ENCODE peak calls at places on chromosomes 6 and 20, in six cellular contexts. One of them, this sample, is unnamed.
A peak's percentile ranks its signal among the peaks of the same experiment; 100 is the strongest.

GRCh38 chr6:36033935-36034334 is 6.3 kb downstream of the MAPK14 start:
- DNase-seq in IMR-90: peak; percentile 49
- DNase-seq in tibial artery: no peak
- DNase-seq in mucosa of descending colon: no peak
- DNase-seq in uterus: no peak
- DNase-seq in esophagus muscularis mucosa: no peak
- DNase-seq in this sample: peak; percentile 42

GRCh38 chr6:83199865-83200230 is 6.7 kb downstream of the RWDD2A start:
- DNase-seq in IMR-90: peak; percentile 92
- DNase-seq in tibial artery: no peak
- DNase-seq in mucosa of descending colon: no peak
- DNase-seq in uterus: no peak
- DNase-seq in esophagus muscularis mucosa: no peak
- DNase-seq in this sample: no peak

GRCh38 chr20:53829086-53829703 is 235.6 kb upstream of the ZNF217 start:
- DNase-seq in IMR-90: peak; percentile 97
- DNase-seq in tibial artery: no peak
- DNase-seq in mucosa of descending colon: no peak
- DNase-seq in uterus: peak; percentile 47
- DNase-seq in esophagus muscularis mucosa: no peak
- DNase-seq in this sample: no peak

GRCh38 chr6:44161997-44162338 is 3.3 kb downstream of the CAPN11 start:
- DNase-seq in IMR-90: peak; percentile 67
- DNase-seq in tibial artery: no peak
- DNase-seq in mucosa of descending colon: no peak
- DNase-seq in uterus: no peak
- DNase-seq in esophagus muscularis mucosa: no peak
- DNase-seq in this sample: no peak

GRCh38 chr20:2462484-2462883 is 8.1 kb downstream of the SNRPB start:
- DNase-seq in IMR-90: no peak
- DNase-seq in tibial artery: no peak
- DNase-seq in mucosa of descending colon: no peak
- DNase-seq in uterus: no peak
- DNase-seq in esophagus muscularis mucosa: peak; percentile 72
- DNase-seq in this sample: no peak

GRCh38 chr20:57482796-57483195 is 42.1 kb downstream of the CTCFL start:
- DNase-seq in IMR-90: no peak
- DNase-seq in tibial artery: peak; percentile 44
- DNase-seq in mucosa of descending colon: no peak
- DNase-seq in uterus: no peak
- DNase-seq in esophagus muscularis mucosa: no peak
- DNase-seq in this sample: no peak

GRCh38 chr6:28335564-28336283 is at the start of gene ZSCAN31:
- DNase-seq in IMR-90: peak; percentile 99
- DNase-seq in tibial artery: peak; percentile 99
- DNase-seq in mucosa of descending colon: peak; percentile 95
- DNase-seq in uterus: peak; percentile 99
- DNase-seq in esophagus muscularis mucosa: peak; percentile 99
- DNase-seq in this sample: peak; percentile 78

GRCh38 chr6:127347188-127347587 is 3.8 kb upstream of the ECHDC1 start:
- DNase-seq in IMR-90: no peak
- DNase-seq in tibial artery: no peak
- DNase-seq in mucosa of descending colon: no peak
- DNase-seq in uterus: no peak
- DNase-seq in esophagus muscularis mucosa: no peak
- DNase-seq in this sample: no peak

GRCh38 chr20:32163951-32164350 is 43.6 kb downstream of the PLAGL2 start:
- DNase-seq in IMR-90: no peak
- DNase-seq in tibial artery: peak; percentile 19
- DNase-seq in mucosa of descending colon: no peak
- DNase-seq in uterus: no peak
- DNase-seq in esophagus muscularis mucosa: no peak
- DNase-seq in this sample: no peak

GRCh38 chr20:51313275-51313898 is 229.1 kb downstream of the NFATC2 start:
- DNase-seq in IMR-90: peak; percentile 39
- DNase-seq in tibial artery: no peak
- DNase-seq in mucosa of descending colon: no peak
- DNase-seq in uterus: no peak
- DNase-seq in esophagus muscularis mucosa: no peak
- DNase-seq in this sample: no peak

GRCh38 chr6:119079288-119079809 is 885 bp upstream of the FAM184A start:
- DNase-seq in IMR-90: peak; percentile 54
- DNase-seq in tibial artery: no peak
- DNase-seq in mucosa of descending colon: no peak
- DNase-seq in uterus: peak; percentile 19
- DNase-seq in esophagus muscularis mucosa: no peak
- DNase-seq in this sample: no peak

GRCh38 chr6:16683524-16684194 is 77.6 kb downstream of the ATXN1 start:
- DNase-seq in IMR-90: peak; percentile 56
- DNase-seq in tibial artery: peak; percentile 79
- DNase-seq in mucosa of descending colon: no peak
- DNase-seq in uterus: peak; percentile 45
- DNase-seq in esophagus muscularis mucosa: no peak
- DNase-seq in this sample: no peak

GRCh38 chr6:166456360-166457156 is 73.8 kb upstream of the MPC1 start:
- DNase-seq in IMR-90: peak; percentile 5
- DNase-seq in tibial artery: no peak
- DNase-seq in mucosa of descending colon: no peak
- DNase-seq in uterus: peak; percentile 18
- DNase-seq in esophagus muscularis mucosa: no peak
- DNase-seq in this sample: no peak

GRCh38 chr20:58236612-58237317 is 8.3 kb upstream of the ANKRD60 start:
- DNase-seq in IMR-90: peak; percentile 61
- DNase-seq in tibial artery: peak; percentile 79
- DNase-seq in mucosa of descending colon: peak; percentile 73
- DNase-seq in uterus: peak; percentile 50
- DNase-seq in esophagus muscularis mucosa: peak; percentile 94
- DNase-seq in this sample: peak; percentile 78

GRCh38 chr6:113857565-113858066 is 471 bp downstream of the MARCKS start:
- DNase-seq in IMR-90: no peak
- DNase-seq in tibial artery: peak; percentile 67
- DNase-seq in mucosa of descending colon: peak; percentile 51
- DNase-seq in uterus: no peak
- DNase-seq in esophagus muscularis mucosa: no peak
- DNase-seq in this sample: no peak

GRCh38 chr6:157527471-157527907 is 146.5 kb downstream of the ZDHHC14 start:
- DNase-seq in IMR-90: peak; percentile 23
- DNase-seq in tibial artery: peak; percentile 78
- DNase-seq in mucosa of descending colon: no peak
- DNase-seq in uterus: peak; percentile 54
- DNase-seq in esophagus muscularis mucosa: no peak
- DNase-seq in this sample: no peak

GRCh38 chr20:46894971-46895905 is 595 bp downstream of the EYA2 start:
- DNase-seq in IMR-90: peak; percentile 68
- DNase-seq in tibial artery: no peak
- DNase-seq in mucosa of descending colon: no peak
- DNase-seq in uterus: no peak
- DNase-seq in esophagus muscularis mucosa: no peak
- DNase-seq in this sample: no peak

GRCh38 chr6:134495893-134496253 is 178.0 kb upstream of the SGK1 start:
- DNase-seq in IMR-90: no peak
- DNase-seq in tibial artery: no peak
- DNase-seq in mucosa of descending colon: no peak
- DNase-seq in uterus: no peak
- DNase-seq in esophagus muscularis mucosa: no peak
- DNase-seq in this sample: no peak

GRCh38 chr6:34657307-34657978 is 39.1 kb downstream of the ILRUN start:
- DNase-seq in IMR-90: peak; percentile 89
- DNase-seq in tibial artery: no peak
- DNase-seq in mucosa of descending colon: no peak
- DNase-seq in uterus: peak; percentile 71
- DNase-seq in esophagus muscularis mucosa: no peak
- DNase-seq in this sample: no peak

GRCh38 chr20:31707258-31707615 is 15.4 kb downstream of the BCL2L1 start:
- DNase-seq in IMR-90: no peak
- DNase-seq in tibial artery: no peak
- DNase-seq in mucosa of descending colon: no peak
- DNase-seq in uterus: no peak
- DNase-seq in esophagus muscularis mucosa: no peak
- DNase-seq in this sample: no peak

GRCh38 chr6:15627829-15628228 is 35.0 kb downstream of the DTNBP1 start:
- DNase-seq in IMR-90: no peak
- DNase-seq in tibial artery: no peak
- DNase-seq in mucosa of descending colon: no peak
- DNase-seq in uterus: no peak
- DNase-seq in esophagus muscularis mucosa: no peak
- DNase-seq in this sample: no peak

GRCh38 chr6:134373282-134373922 is 55.5 kb upstream of the SGK1 start:
- DNase-seq in IMR-90: peak; percentile 93
- DNase-seq in tibial artery: peak; percentile 85
- DNase-seq in mucosa of descending colon: no peak
- DNase-seq in uterus: peak; percentile 23
- DNase-seq in esophagus muscularis mucosa: peak; percentile 74
- DNase-seq in this sample: no peak

GRCh38 chr20:51531141-51531710 is 11.3 kb downstream of the NFATC2 start:
- DNase-seq in IMR-90: peak; percentile 36
- DNase-seq in tibial artery: no peak
- DNase-seq in mucosa of descending colon: no peak
- DNase-seq in uterus: no peak
- DNase-seq in esophagus muscularis mucosa: no peak
- DNase-seq in this sample: peak; percentile 68

GRCh38 chr20:38601216-38602184 is at the start of gene ARHGAP40:
- DNase-seq in IMR-90: no peak
- DNase-seq in tibial artery: no peak
- DNase-seq in mucosa of descending colon: no peak
- DNase-seq in uterus: no peak
- DNase-seq in esophagus muscularis mucosa: no peak
- DNase-seq in this sample: no peak

GRCh38 chr6:110517034-110517433 is 40.6 kb upstream of the SLC22A16 start:
- DNase-seq in IMR-90: no peak
- DNase-seq in tibial artery: no peak
- DNase-seq in mucosa of descending colon: no peak
- DNase-seq in uterus: no peak
- DNase-seq in esophagus muscularis mucosa: no peak
- DNase-seq in this sample: no peak

GRCh38 chr6:92122746-92123145 is 1296.6 kb downstream of the EPHA7 start:
- DNase-seq in IMR-90: peak; percentile 1
- DNase-seq in tibial artery: no peak
- DNase-seq in mucosa of descending colon: no peak
- DNase-seq in uterus: no peak
- DNase-seq in esophagus muscularis mucosa: no peak
- DNase-seq in this sample: no peak
- TF ChIP-seq CTCF in IMR-90: peak; percentile 35
- TF ChIP-seq CTCF in tibial artery: peak; percentile 32
- TF ChIP-seq CTCF in mucosa of descending colon: no peak
- TF ChIP-seq CTCF in uterus: no peak
- TF ChIP-seq CTCF in esophagus muscularis mucosa: peak; percentile 36
- TF ChIP-seq CTCF in this sample: no peak

GRCh38 chr6:5173862-5174643 is 86.7 kb downstream of the LYRM4 start:
- DNase-seq in IMR-90: peak; percentile 19
- DNase-seq in tibial artery: no peak
- DNase-seq in mucosa of descending colon: no peak
- DNase-seq in uterus: no peak
- DNase-seq in esophagus muscularis mucosa: no peak
- DNase-seq in this sample: peak; percentile 18
- TF ChIP-seq CTCF in IMR-90: no peak
- TF ChIP-seq CTCF in tibial artery: no peak
- TF ChIP-seq CTCF in mucosa of descending colon: no peak
- TF ChIP-seq CTCF in uterus: no peak
- TF ChIP-seq CTCF in esophagus muscularis mucosa: no peak
- TF ChIP-seq CTCF in this sample: no peak

GRCh38 chr6:54715990-54716389 is 130.6 kb upstream of the FAM83B start:
- DNase-seq in IMR-90: no peak
- DNase-seq in tibial artery: no peak
- DNase-seq in mucosa of descending colon: no peak
- DNase-seq in uterus: no peak
- DNase-seq in esophagus muscularis mucosa: no peak
- DNase-seq in this sample: no peak

GRCh38 chr6:54716869-54717268 is 129.7 kb upstream of the FAM83B start:
- DNase-seq in IMR-90: peak; percentile 43
- DNase-seq in tibial artery: no peak
- DNase-seq in mucosa of descending colon: no peak
- DNase-seq in uterus: no peak
- DNase-seq in esophagus muscularis mucosa: no peak
- DNase-seq in this sample: no peak

GRCh38 chr6:54719633-54720032 is 126.9 kb upstream of the FAM83B start:
- DNase-seq in IMR-90: no peak
- DNase-seq in tibial artery: no peak
- DNase-seq in mucosa of descending colon: no peak
- DNase-seq in uterus: no peak
- DNase-seq in esophagus muscularis mucosa: no peak
- DNase-seq in this sample: no peak

GRCh38 chr6:54718541-54719023 is 128.0 kb upstream of the FAM83B start:
- DNase-seq in IMR-90: no peak
- DNase-seq in tibial artery: no peak
- DNase-seq in mucosa of descending colon: no peak
- DNase-seq in uterus: no peak
- DNase-seq in esophagus muscularis mucosa: no peak
- DNase-seq in this sample: no peak

DNA sequence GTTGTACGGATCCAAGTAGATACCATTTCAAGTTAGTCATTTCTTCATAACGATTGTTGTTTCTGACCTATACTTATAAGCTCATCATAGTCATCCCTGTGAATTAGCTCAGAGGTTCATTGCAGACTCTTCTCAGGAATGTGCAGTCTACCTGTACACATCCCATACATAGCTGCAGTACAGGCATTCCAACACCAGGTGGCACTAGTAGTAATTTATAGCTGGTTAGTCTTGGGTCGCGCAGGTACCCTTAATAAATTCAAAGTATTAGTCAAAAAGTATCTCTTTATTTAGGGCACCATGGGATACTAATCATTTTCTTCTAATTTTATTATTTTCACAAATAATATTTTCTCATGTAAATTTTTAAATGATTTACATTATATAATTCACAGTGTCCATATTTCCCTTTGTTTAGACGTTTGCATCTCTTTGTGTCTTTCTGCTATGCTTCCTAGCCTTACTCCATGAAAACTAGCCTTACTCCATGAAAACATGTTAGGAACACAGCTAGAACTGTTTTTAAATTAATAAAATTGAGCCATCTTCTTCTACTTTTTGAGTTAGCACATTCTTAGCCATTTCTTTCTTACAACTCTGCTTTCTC is 128.6 kb upstream of the FAM83B start:
- DNase-seq in IMR-90: peak; percentile 37
- DNase-seq in tibial artery: no peak
- DNase-seq in mucosa of descending colon: no peak
- DNase-seq in uterus: peak; percentile 21
- DNase-seq in esophagus muscularis mucosa: no peak
- DNase-seq in this sample: peak; percentile 44
- TF ChIP-seq CTCF in IMR-90: peak; percentile 63
- TF ChIP-seq CTCF in tibial artery: peak; percentile 50
- TF ChIP-seq CTCF in mucosa of descending colon: peak; percentile 77
- TF ChIP-seq CTCF in uterus: peak; percentile 13
- TF ChIP-seq CTCF in esophagus muscularis mucosa: peak; percentile 83
- TF ChIP-seq CTCF in this sample: peak; percentile 91

DNA sequence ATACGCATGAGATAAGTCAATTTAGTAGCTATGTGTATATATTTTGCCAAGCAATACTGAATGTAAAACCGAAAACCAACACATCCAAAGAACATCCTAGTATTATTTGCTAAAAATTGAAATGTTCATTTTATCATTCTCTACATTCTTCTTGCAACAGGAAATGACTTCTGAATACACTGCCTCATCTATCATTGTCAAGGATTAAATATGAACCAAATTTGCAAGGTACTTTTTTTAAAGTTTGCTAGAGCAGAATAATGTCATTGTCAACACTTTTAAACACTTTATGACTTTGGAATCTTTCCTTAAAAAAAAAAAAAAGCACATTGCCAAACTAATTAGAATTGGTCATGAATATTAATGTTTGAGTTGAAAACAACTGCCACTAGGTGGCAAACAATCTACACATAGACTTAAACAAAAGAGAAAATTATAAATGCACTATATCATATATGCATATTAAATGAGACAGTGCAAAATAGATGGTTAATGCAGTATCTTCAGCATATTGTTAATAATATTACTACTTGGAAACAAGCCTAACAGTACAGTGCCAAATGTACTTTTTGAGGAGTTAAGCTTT is 32.5 kb upstream of the TMEM244 start:
- DNase-seq in IMR-90: peak; percentile 51
- DNase-seq in tibial artery: no peak
- DNase-seq in mucosa of descending colon: no peak
- DNase-seq in uterus: no peak
- DNase-seq in esophagus muscularis mucosa: no peak
- DNase-seq in this sample: no peak
- TF ChIP-seq CTCF in IMR-90: peak; percentile 51
- TF ChIP-seq CTCF in tibial artery: no peak
- TF ChIP-seq CTCF in mucosa of descending colon: no peak
- TF ChIP-seq CTCF in uterus: no peak
- TF ChIP-seq CTCF in esophagus muscularis mucosa: peak; percentile 21
- TF ChIP-seq CTCF in this sample: peak; percentile 46